ENCODE peak calls at places on chromosome 10, in five cellular contexts. M is neural crest cell, L is pancreas, N is HCT116, O is Caco-2. Z is an unnamed sample.

GRCh38 chr10:114278140-114278883 is 39.3 kb downstream of the VWA2 start:
- DNase-seq in M (no peak), L (no peak), O (no peak), N (no peak), Z (no peak)

GRCh38 chr10:96153065-96153464 is 23.0 kb downstream of the ZNF518A start:
- DNase-seq in M (no peak), N (no peak), O (no peak), L (no peak), Z (no peak)

GRCh38 chr10:117653170-117653515 is 110.6 kb downstream of the EMX2 start:
- DNase-seq in M (no peak), N (peak), O (no peak), L (no peak), Z (no peak)

GRCh38 chr10:127576751-127577161 is 27.6 kb downstream of the NPS start:
- DNase-seq in O (no peak), L (no peak), M (no peak), N (no peak), Z (no peak)

GRCh38 chr10:132446661-132447445 is 49.9 kb downstream of the PWWP2B start:
- DNase-seq in N (peak), O (peak), L (peak), M (no peak), Z (no peak)

GRCh38 chr10:5534880-5535856 is 10.4 kb downstream of the CALML3 start:
- DNase-seq in N (no peak), M (no peak), L (no peak), O (peak), Z (no peak)

GRCh38 chr10:78382047-78382446 is 348.4 kb downstream of the RPS24 start:
- DNase-seq in M (no peak), L (no peak), N (no peak), O (no peak), Z (no peak)

GRCh38 chr10:4770766-4771553 is 55.0 kb upstream of the AKR1E2 start:
- DNase-seq in N (peak), O (no peak), M (no peak), L (no peak), Z (no peak)

GRCh38 chr10:114957673-114958072 is 19.7 kb downstream of the TRUB1 start:
- DNase-seq in L (no peak), M (no peak), O (no peak), N (no peak), Z (no peak)

GRCh38 chr10:130747946-130748345 is 563.6 kb downstream of the TCERG1L start:
- DNase-seq in L (no peak), M (no peak), N (no peak), O (no peak), Z (peak)

GRCh38 chr10:36393800-36394199 is 731.6 kb upstream of the ANKRD30A start:
- DNase-seq in M (no peak), L (no peak), N (no peak), O (no peak), Z (no peak)

GRCh38 chr10:30639946-30640786 is 10.6 kb upstream of the LYZL2 start:
- DNase-seq in N (peak), L (no peak), O (no peak), M (no peak), Z (no peak)

GRCh38 chr10:5654218-5654755 is 12.1 kb downstream of the ASB13 start:
- DNase-seq in N (no peak), O (peak), L (no peak), M (no peak), Z (no peak)

GRCh38 chr10:2994562-2994961 is 72.8 kb upstream of the PFKP start:
- DNase-seq in N (no peak), L (no peak), M (no peak), O (no peak), Z (no peak)

GRCh38 chr10:120806081-120806480 is 45.1 kb upstream of the WDR11 start:
- DNase-seq in M (no peak), O (no peak), L (no peak), N (no peak), Z (no peak)

GRCh38 chr10:90993340-90993739 is 72.5 kb upstream of the ANKRD1 start:
- DNase-seq in N (no peak), M (no peak), O (no peak), L (no peak), Z (no peak)

GRCh38 chr10:92894081-92894480 is 45.8 kb downstream of the EXOC6 start:
- DNase-seq in O (no peak), M (no peak), N (no peak), L (no peak), Z (no peak)

GRCh38 chr10:12165036-12165435 is 30.7 kb downstream of the NUDT5 start:
- DNase-seq in M (no peak), N (no peak), L (no peak), O (no peak), Z (no peak)

GRCh38 chr10:74977913-74978847 is 133.3 kb upstream of the SAMD8 start:
- DNase-seq in L (no peak), M (no peak), N (no peak), O (no peak), Z (no peak)

GRCh38 chr10:100802196-100802595 is 56.8 kb downstream of the PAX2 start:
- DNase-seq in O (no peak), N (no peak), L (peak), M (no peak), Z (peak)

GRCh38 chr10:58153751-58154150 is 113.9 kb downstream of the IPMK start:
- DNase-seq in N (no peak), L (no peak), M (no peak), O (no peak), Z (no peak)

GRCh38 chr10:102312683-102313082 is 67.4 kb downstream of the GBF1 start:
- DNase-seq in M (no peak), L (no peak), N (no peak), O (no peak), Z (no peak)

GRCh38 chr10:30188101-30188500 is 128.7 kb upstream of the JCAD start:
- DNase-seq in N (no peak), O (no peak), L (no peak), M (no peak), Z (no peak)

GRCh38 chr10:30219977-30220751 is 128.9 kb downstream of the MTPAP start:
- DNase-seq in O (peak), M (no peak), N (no peak), L (no peak), Z (no peak)

GRCh38 chr10:95260909-95261552 is 29.8 kb downstream of the PDLIM1 start:
- DNase-seq in M (no peak), N (no peak), L (no peak), O (no peak), Z (no peak)

GRCh38 chr10:124827474-124827873 is 25.9 kb downstream of the ABRAXAS2 start:
- DNase-seq in M (no peak), O (no peak), L (no peak), N (no peak), Z (no peak)

GRCh38 chr10:125866421-125867029 is 14.6 kb downstream of the DHX32 start:
- DNase-seq in M (no peak), L (no peak), N (no peak), O (no peak), Z (no peak)

GRCh38 chr10:36345770-36346169 is 703.7 kb upstream of the FZD8 start:
- DNase-seq in M (no peak), O (no peak), N (no peak), L (no peak), Z (no peak)

GRCh38 chr10:4109469-4109868 is 324.5 kb upstream of the KLF6 start:
- DNase-seq in L (no peak), N (no peak), O (no peak), M (no peak), Z (no peak)

GRCh38 chr10:5888352-5888751 is 1.3 kb downstream of the ANKRD16 start:
- DNase-seq in L (no peak), O (no peak), M (no peak), N (no peak), Z (no peak)

GRCh38 chr10:78473016-78473415 is 439.4 kb downstream of the RPS24 start:
- DNase-seq in O (no peak), M (no peak), N (no peak), L (no peak), Z (no peak)

GRCh38 chr10:14648936-14649335 is 125.8 kb downstream of the FAM107B start:
- DNase-seq in L (no peak), M (no peak), N (no peak), O (no peak), Z (no peak)

GRCh38 chr10:118501637-118502440 is 93.6 kb downstream of the PRLHR start:
- DNase-seq in N (no peak), L (no peak), O (no peak), M (no peak), Z (no peak)

GRCh38 chr10:92846819-92847184 is 1.5 kb upstream of the EXOC6 start:
- DNase-seq in O (no peak), N (no peak), M (no peak), L (no peak), Z (no peak)

GRCh38 chr10:63365976-63366765 is 99.6 kb downstream of the JMJD1C start:
- DNase-seq in O (no peak), N (no peak), M (no peak), L (no peak), Z (no peak)

GRCh38 chr10:43691503-43691902 is 42.8 kb upstream of the ZNF32 start:
- DNase-seq in M (no peak), L (no peak), O (peak), N (no peak), Z (no peak)
- TF ChIP-seq CTCF in M (no peak), L (no peak), O (no peak), N (no peak), Z (peak)

DNA sequence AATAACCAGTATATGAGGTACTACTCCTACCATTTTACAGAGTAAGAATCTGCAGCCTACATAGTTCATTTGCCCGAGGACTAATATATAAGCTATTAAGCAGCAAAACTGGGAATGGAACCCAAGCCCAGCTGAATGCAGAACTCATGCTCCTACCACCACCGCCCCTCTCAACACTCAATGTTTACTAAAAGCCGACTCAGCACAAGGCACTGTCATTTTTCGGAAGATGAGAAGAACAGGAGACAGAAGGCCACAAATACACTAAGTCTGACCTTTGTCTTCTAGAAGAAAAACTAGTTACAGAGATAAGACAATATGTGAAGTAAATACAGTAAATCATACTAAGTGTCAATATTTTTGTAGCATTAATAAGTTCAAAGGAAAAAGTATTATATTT is 40.6 kb upstream of the SLIT1 start:
- DNase-seq in N (no peak), M (no peak), O (no peak), L (no peak), Z (no peak)
- TF ChIP-seq CTCF in N (no peak), M (no peak), O (no peak), L (no peak), Z (no peak)

DNA sequence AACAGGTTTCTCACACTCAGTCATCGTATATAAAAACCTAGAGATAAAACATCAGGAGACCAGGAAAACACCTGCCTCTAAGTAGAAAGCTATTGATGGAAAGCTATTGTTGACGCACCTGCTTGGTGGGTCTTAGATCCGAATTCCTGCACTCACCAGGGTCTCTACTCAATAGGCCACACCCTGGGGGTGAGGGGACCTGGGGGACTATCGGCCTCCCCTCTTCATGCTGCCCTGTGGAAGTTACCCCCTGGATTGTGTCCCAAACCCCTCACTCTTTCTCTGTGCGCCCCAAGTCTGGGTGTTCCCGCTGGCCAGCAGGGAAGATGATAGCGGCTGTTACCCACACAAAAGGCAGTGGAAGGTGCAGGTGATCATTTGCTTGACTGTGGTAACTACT is 313.0 kb downstream of the WDR37 start:
- DNase-seq in L (no peak), N (no peak), O (no peak), M (no peak), Z (no peak)
- TF ChIP-seq CTCF in L (no peak), N (no peak), O (no peak), M (no peak), Z (peak)

GRCh38 chr10:64379898-64380297 is 858.7 kb downstream of the REEP3 start:
- DNase-seq in L (no peak), O (peak), M (no peak), N (peak), Z (no peak)
- TF ChIP-seq CTCF in L (no peak), O (peak), M (no peak), N (peak), Z (peak)

DNA sequence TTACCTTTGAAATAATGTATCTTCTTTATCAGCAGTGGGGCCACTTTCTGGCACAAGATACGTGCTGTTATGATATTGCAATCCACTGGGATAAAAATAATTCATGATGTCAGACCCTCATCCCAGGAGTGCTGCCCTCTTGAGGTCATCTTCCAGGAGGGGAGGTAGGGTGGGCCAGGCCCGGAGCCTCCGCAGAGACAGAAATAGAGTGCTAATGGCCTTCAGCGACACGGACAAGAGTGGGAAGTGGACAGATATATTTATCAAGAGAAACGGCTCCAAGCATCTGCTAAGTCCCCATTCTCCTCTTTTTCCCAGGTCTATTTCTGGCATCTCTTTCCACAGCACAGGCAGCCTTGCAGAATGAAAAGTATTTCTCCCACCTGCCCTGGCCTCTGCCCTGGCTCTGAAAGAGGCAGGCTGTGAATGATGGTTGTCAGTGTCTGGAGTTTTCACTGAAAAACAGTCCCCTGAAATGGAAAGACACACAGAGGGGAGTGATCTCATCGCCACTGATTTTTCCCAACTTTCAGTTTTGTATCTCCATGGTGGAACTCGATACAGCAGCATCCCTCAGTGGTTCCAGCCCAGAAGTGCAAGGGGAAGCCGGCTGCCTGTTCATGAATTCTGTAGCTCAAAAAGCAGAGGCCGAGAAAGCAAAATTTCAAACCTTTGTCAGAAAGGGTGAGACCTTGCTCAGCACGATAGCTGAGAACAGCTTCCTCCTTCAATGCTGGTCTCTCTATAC is 251.7 kb upstream of the MYO3A start:
- DNase-seq in O (no peak), M (no peak), L (no peak), N (no peak), Z (no peak)
- TF ChIP-seq CTCF in O (peak), M (peak), L (no peak), N (no peak), Z (no peak)

GRCh38 chr10:8052970-8053445 is 1.5 kb upstream of the GATA3 start:
- DNase-seq in N (no peak), L (no peak), O (no peak), M (no peak), Z (no peak)
- TF ChIP-seq CTCF in N (no peak), L (peak), O (no peak), M (no peak), Z (no peak)

GRCh38 chr10:17835688-17836087 is 26.5 kb downstream of the MRC1 start:
- DNase-seq in L (no peak), O (peak), N (peak), M (no peak), Z (no peak)
- TF ChIP-seq CTCF in L (no peak), O (no peak), N (no peak), M (no peak), Z (no peak)